ENCODE peak calls at places on chromosomes 16 and 17, in six cellular contexts. One of them, this sample, is unnamed.

GRCh38 chr16:69910964-69911363 is 40.2 kb upstream of the CLEC18A start:
- DNase-seq in H1: no peak
- DNase-seq in HCT116: no peak
- DNase-seq in HepG2: no peak
- DNase-seq in A549: no peak
- DNase-seq in K562: no peak
- DNase-seq in this sample: no peak

GRCh38 chr17:7707858-7708750 is 3.1 kb downstream of the EFNB3 start:
- DNase-seq in H1: no peak
- DNase-seq in HepG2: no peak
- DNase-seq in K562: no peak
- DNase-seq in HCT116: no peak
- DNase-seq in A549: no peak
- DNase-seq in this sample: no peak

GRCh38 chr16:83615553-83615952 is 192.2 kb upstream of the HSBP1 start:
- DNase-seq in K562: no peak
- DNase-seq in H1: no peak
- DNase-seq in A549: no peak
- DNase-seq in HepG2: no peak
- DNase-seq in HCT116: no peak
- DNase-seq in this sample: peak; percentile 48

GRCh38 chr16:75376475-75376907 is 56.8 kb downstream of the CFDP1 start:
- DNase-seq in A549: no peak
- DNase-seq in HCT116: no peak
- DNase-seq in K562: no peak
- DNase-seq in H1: no peak
- DNase-seq in HepG2: no peak
- DNase-seq in this sample: no peak

GRCh38 chr17:4492762-4493561 is 5.7 kb upstream of the SPNS2 start:
- DNase-seq in HCT116: no peak
- DNase-seq in HepG2: peak; percentile 61
- DNase-seq in H1: peak; percentile 38
- DNase-seq in K562: peak; percentile 69
- DNase-seq in A549: peak; percentile 51
- DNase-seq in this sample: peak; percentile 28

GRCh38 chr17:73237714-73238113 is 24.0 kb downstream of the CPSF4L start:
- DNase-seq in A549: no peak
- DNase-seq in HCT116: no peak
- DNase-seq in K562: no peak
- DNase-seq in H1: no peak
- DNase-seq in HepG2: no peak
- DNase-seq in this sample: no peak

GRCh38 chr16:56340416-56340815 is 84.9 kb downstream of the AMFR start:
- DNase-seq in HepG2: no peak
- DNase-seq in HCT116: no peak
- DNase-seq in H1: no peak
- DNase-seq in A549: no peak
- DNase-seq in K562: no peak
- DNase-seq in this sample: no peak

GRCh38 chr17:66310528-66311148 is 8.2 kb downstream of the PRKCA start:
- DNase-seq in HepG2: no peak
- DNase-seq in H1: no peak
- DNase-seq in HCT116: no peak
- DNase-seq in K562: no peak
- DNase-seq in A549: peak; percentile 52
- DNase-seq in this sample: no peak

GRCh38 chr17:71966459-71967313 is 154.1 kb upstream of the SOX9 start:
- DNase-seq in A549: no peak
- DNase-seq in HCT116: no peak
- DNase-seq in K562: no peak
- DNase-seq in H1: no peak
- DNase-seq in HepG2: no peak
- DNase-seq in this sample: no peak

GRCh38 chr17:17726721-17727060 is 45.4 kb downstream of the RAI1 start:
- DNase-seq in HCT116: no peak
- DNase-seq in H1: no peak
- DNase-seq in K562: no peak
- DNase-seq in HepG2: no peak
- DNase-seq in A549: no peak
- DNase-seq in this sample: no peak

GRCh38 chr16:28073836-28074235 is 10.3 kb upstream of the GSG1L start:
- DNase-seq in HepG2: no peak
- DNase-seq in A549: no peak
- DNase-seq in K562: no peak
- DNase-seq in H1: no peak
- DNase-seq in HCT116: no peak
- DNase-seq in this sample: no peak

GRCh38 chr16:67987460-67988160 is 7.3 kb upstream of the DPEP3 start:
- DNase-seq in K562: no peak
- DNase-seq in HepG2: peak; percentile 57
- DNase-seq in A549: no peak
- DNase-seq in HCT116: no peak
- DNase-seq in H1: no peak
- DNase-seq in this sample: no peak

GRCh38 chr16:55499951-55500350 is 8.9 kb upstream of the LPCAT2 start:
- DNase-seq in HCT116: peak; percentile 41
- DNase-seq in K562: peak; percentile 1
- DNase-seq in H1: no peak
- DNase-seq in A549: peak; percentile 40
- DNase-seq in HepG2: no peak
- DNase-seq in this sample: peak; percentile 99

GRCh38 chr17:15321556-15322250 is 19.7 kb downstream of the TEKT3 start:
- DNase-seq in H1: no peak
- DNase-seq in HCT116: no peak
- DNase-seq in A549: no peak
- DNase-seq in HepG2: no peak
- DNase-seq in K562: no peak
- DNase-seq in this sample: peak; percentile 79

GRCh38 chr17:39143552-39144093 is 7.8 kb downstream of the PLXDC1 start:
- DNase-seq in HepG2: no peak
- DNase-seq in H1: no peak
- DNase-seq in HCT116: no peak
- DNase-seq in A549: no peak
- DNase-seq in K562: no peak
- DNase-seq in this sample: no peak

GRCh38 chr17:39831588-39831987 is 32.5 kb downstream of the IKZF3 start:
- DNase-seq in K562: no peak
- DNase-seq in HCT116: no peak
- DNase-seq in HepG2: no peak
- DNase-seq in H1: no peak
- DNase-seq in A549: no peak
- DNase-seq in this sample: no peak

GRCh38 chr16:25256821-25257503 is 683 bp downstream of the ZKSCAN2 start:
- DNase-seq in H1: no peak
- DNase-seq in HCT116: no peak
- DNase-seq in K562: peak; percentile 40
- DNase-seq in HepG2: peak; percentile 40
- DNase-seq in A549: peak; percentile 22
- DNase-seq in this sample: peak; percentile 15

GRCh38 chr16:13621639-13622038 is 298.3 kb upstream of the ERCC4 start:
- DNase-seq in HCT116: no peak
- DNase-seq in K562: no peak
- DNase-seq in HepG2: no peak
- DNase-seq in A549: no peak
- DNase-seq in H1: no peak
- DNase-seq in this sample: no peak

GRCh38 chr16:86505185-86505898 is 5.0 kb upstream of the FOXF1 start:
- DNase-seq in A549: no peak
- DNase-seq in HepG2: no peak
- DNase-seq in HCT116: no peak
- DNase-seq in K562: no peak
- DNase-seq in H1: no peak
- DNase-seq in this sample: peak; percentile 55

GRCh38 chr17:57373756-57374155 is 117.4 kb downstream of the MSI2 start:
- DNase-seq in H1: no peak
- DNase-seq in A549: no peak
- DNase-seq in HepG2: no peak
- DNase-seq in HCT116: no peak
- DNase-seq in K562: no peak
- DNase-seq in this sample: no peak

GRCh38 chr17:44830359-44831269 is 527 bp upstream of the GJC1 start:
- DNase-seq in HepG2: no peak
- DNase-seq in H1: peak; percentile 67
- DNase-seq in HCT116: no peak
- DNase-seq in K562: no peak
- DNase-seq in A549: peak; percentile 59
- DNase-seq in this sample: no peak

GRCh38 chr16:85995591-85996461 is 96.9 kb downstream of the IRF8 start:
- DNase-seq in A549: no peak
- DNase-seq in HCT116: no peak
- DNase-seq in K562: no peak
- DNase-seq in H1: no peak
- DNase-seq in HepG2: no peak
- DNase-seq in this sample: no peak

GRCh38 chr16:24198807-24199533 is 57.2 kb upstream of the CACNG3 start:
- DNase-seq in H1: no peak
- DNase-seq in HepG2: no peak
- DNase-seq in K562: no peak
- DNase-seq in A549: no peak
- DNase-seq in HCT116: no peak
- DNase-seq in this sample: no peak

GRCh38 chr17:7989781-7990655 is 12.4 kb upstream of the GUCY2D start:
- DNase-seq in HCT116: peak; percentile 63
- DNase-seq in K562: peak; percentile 82
- DNase-seq in H1: peak; percentile 83
- DNase-seq in A549: peak; percentile 88
- DNase-seq in HepG2: peak; percentile 44
- DNase-seq in this sample: peak; percentile 44

GRCh38 chr16:47037396-47037745 is 63.9 kb upstream of the DNAJA2 start:
- DNase-seq in K562: no peak
- DNase-seq in HCT116: no peak
- DNase-seq in H1: no peak
- DNase-seq in A549: peak; percentile 32
- DNase-seq in HepG2: no peak
- DNase-seq in this sample: no peak

GRCh38 chr17:58870747-58871146 is 115.1 kb downstream of the PPM1E start:
- DNase-seq in HepG2: no peak
- DNase-seq in A549: peak; percentile 13
- DNase-seq in HCT116: no peak
- DNase-seq in K562: no peak
- DNase-seq in H1: no peak
- DNase-seq in this sample: no peak

GRCh38 chr17:64223931-64224657 is 39.0 kb downstream of the TEX2 start:
- DNase-seq in HepG2: no peak
- DNase-seq in K562: no peak
- DNase-seq in A549: no peak
- DNase-seq in H1: no peak
- DNase-seq in HCT116: no peak
- DNase-seq in this sample: no peak

GRCh38 chr17:30323262-30323894 is 10.5 kb downstream of the TMIGD1 start:
- DNase-seq in HCT116: no peak
- DNase-seq in K562: no peak
- DNase-seq in H1: no peak
- DNase-seq in A549: no peak
- DNase-seq in HepG2: no peak
- DNase-seq in this sample: no peak

GRCh38 chr16:86984975-86985655 is 332.1 kb downstream of the C16orf95 start:
- DNase-seq in HCT116: no peak
- DNase-seq in K562: no peak
- DNase-seq in A549: no peak
- DNase-seq in H1: no peak
- DNase-seq in HepG2: no peak
- DNase-seq in this sample: no peak

GRCh38 chr16:70388281-70388680 is 41.6 kb downstream of the DDX19A start:
- DNase-seq in HepG2: no peak
- DNase-seq in K562: no peak
- DNase-seq in H1: no peak
- DNase-seq in HCT116: no peak
- DNase-seq in A549: no peak
- DNase-seq in this sample: no peak

GRCh38 chr16:30458561-30459394 is 13.1 kb upstream of the SEPHS2 start:
- DNase-seq in HCT116: no peak
- DNase-seq in A549: no peak
- DNase-seq in K562: no peak
- DNase-seq in H1: no peak
- DNase-seq in HepG2: peak; percentile 63
- DNase-seq in this sample: no peak
- TF ChIP-seq CEBPB in HCT116: no peak
- TF ChIP-seq CEBPB in A549: no peak
- TF ChIP-seq CEBPB in K562: no peak
- TF ChIP-seq CEBPB in H1: no peak
- TF ChIP-seq CEBPB in HepG2: no peak
- TF ChIP-seq CEBPB in this sample: no peak

GRCh38 chr16:11560701-11561439 is 25.8 kb downstream of the LITAF start:
- DNase-seq in H1: no peak
- DNase-seq in HCT116: no peak
- DNase-seq in HepG2: no peak
- DNase-seq in K562: no peak
- DNase-seq in A549: no peak
- DNase-seq in this sample: no peak
- TF ChIP-seq RAD21 in H1: no peak
- TF ChIP-seq RAD21 in HCT116: no peak
- TF ChIP-seq RAD21 in HepG2: no peak
- TF ChIP-seq RAD21 in K562: no peak
- TF ChIP-seq RAD21 in A549: no peak
- TF ChIP-seq RAD21 in this sample: no peak

GRCh38 chr16:26827386-26827785 is 239.3 kb upstream of the C16orf82 start:
- DNase-seq in H1: no peak
- DNase-seq in HepG2: no peak
- DNase-seq in HCT116: no peak
- DNase-seq in A549: no peak
- DNase-seq in K562: no peak
- DNase-seq in this sample: no peak

GRCh38 chr16:26826500-26826899 is 240.2 kb upstream of the C16orf82 start:
- DNase-seq in A549: no peak
- DNase-seq in K562: no peak
- DNase-seq in H1: no peak
- DNase-seq in HepG2: no peak
- DNase-seq in HCT116: no peak
- DNase-seq in this sample: no peak

DNA sequence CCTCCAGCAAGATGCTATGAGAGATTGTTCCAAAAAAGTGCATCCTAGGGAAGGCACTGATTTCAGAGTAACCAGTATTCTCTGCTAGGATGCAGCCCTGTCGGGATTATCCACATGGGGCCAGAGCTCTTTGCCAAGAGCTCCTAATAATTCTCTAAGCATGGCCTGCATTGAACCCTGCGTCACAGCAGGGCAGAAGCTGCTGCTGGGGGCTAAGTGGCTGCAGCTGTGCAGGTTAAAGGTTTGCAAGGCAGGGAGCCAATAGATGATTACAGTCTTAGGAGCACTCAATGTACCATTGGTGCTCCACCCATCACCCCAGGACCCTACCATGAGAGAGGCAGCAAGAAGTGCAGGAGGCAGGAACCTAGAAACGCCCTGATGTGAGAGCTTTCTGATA is 236.0 kb upstream of the C16orf82 start:
- DNase-seq in K562: no peak
- DNase-seq in A549: no peak
- DNase-seq in H1: no peak
- DNase-seq in HCT116: no peak
- DNase-seq in HepG2: no peak
- DNase-seq in this sample: no peak
- TF ChIP-seq CEBPB in K562: no peak
- TF ChIP-seq CEBPB in A549: no peak
- TF ChIP-seq CEBPB in H1: no peak
- TF ChIP-seq CEBPB in HCT116: no peak
- TF ChIP-seq CEBPB in HepG2: no peak
- TF ChIP-seq CEBPB in this sample: no peak

GRCh38 chr17:37299257-37299985 is 76.4 kb upstream of the C17orf78 start:
- DNase-seq in HCT116: no peak
- DNase-seq in A549: no peak
- DNase-seq in HepG2: no peak
- DNase-seq in K562: no peak
- DNase-seq in H1: no peak
- DNase-seq in this sample: no peak
- TF ChIP-seq RAD21 in HCT116: no peak
- TF ChIP-seq RAD21 in A549: no peak
- TF ChIP-seq RAD21 in HepG2: no peak
- TF ChIP-seq RAD21 in K562: no peak
- TF ChIP-seq RAD21 in H1: no peak
- TF ChIP-seq RAD21 in this sample: no peak

GRCh38 chr17:6420173-6420641 is 14.7 kb downstream of the AIPL1 start:
- DNase-seq in HCT116: no peak
- DNase-seq in A549: peak; percentile 44
- DNase-seq in H1: no peak
- DNase-seq in K562: no peak
- DNase-seq in HepG2: no peak
- DNase-seq in this sample: peak; percentile 1
- TF ChIP-seq CEBPB in HCT116: no peak
- TF ChIP-seq CEBPB in A549: no peak
- TF ChIP-seq CEBPB in H1: no peak
- TF ChIP-seq CEBPB in K562: no peak
- TF ChIP-seq CEBPB in HepG2: no peak
- TF ChIP-seq CEBPB in this sample: no peak

This sample was measured in IMR-90.